ENCODE peak calls at places on chromosomes 5 and 9, in six cellular contexts. F is foreskin fibroblast; W is tibial nerve; D is naive thymus-derived CD4-positive, alpha-beta T cell; X is pancreas; N is left lung. L is an unnamed sample.

GRCh38 chr5:59999056-59999455 is 105.5 kb upstream of the PDE4D start:
- DNase-seq in F (no peak), W (no peak), D (no peak), X (no peak), N (no peak), L (no peak)

GRCh38 chr9:124894741-124895170 is 32.8 kb downstream of the ARPC5L start:
- DNase-seq in F (peak), W (no peak), D (peak), X (no peak), N (no peak), L (peak)

GRCh38 chr5:171521219-171521633 is 101.8 kb downstream of the FGF18 start:
- DNase-seq in F (peak), W (no peak), D (no peak), X (no peak), N (no peak), L (no peak)

GRCh38 chr9:86241216-86241615 is 18.2 kb downstream of the C9orf153 start:
- DNase-seq in F (no peak), W (no peak), D (no peak), X (no peak), N (no peak), L (no peak)

GRCh38 chr9:23721466-23721865 is 104.6 kb downstream of the ELAVL2 start:
- DNase-seq in F (no peak), W (no peak), D (no peak), X (no peak), N (no peak), L (no peak)

GRCh38 chr5:159619826-159620225 is 289.5 kb upstream of the IL12B start:
- DNase-seq in F (peak), W (no peak), D (no peak), X (no peak), N (no peak), L (no peak)

GRCh38 chr5:88889165-88890069 is 6.4 kb upstream of the MEF2C start:
- DNase-seq in F (peak), W (peak), D (no peak), X (peak), N (peak), L (no peak)

GRCh38 chr9:90432951-90433350 is 209.7 kb downstream of the DIRAS2 start:
- DNase-seq in F (no peak), W (no peak), D (no peak), X (no peak), N (no peak), L (no peak)

GRCh38 chr5:172565931-172566665 is 75.0 kb upstream of the NEURL1B start:
- DNase-seq in F (no peak), W (no peak), D (no peak), X (no peak), N (no peak), L (no peak)

GRCh38 chr5:148799737-148800527 is 26.5 kb upstream of the ADRB2 start:
- DNase-seq in F (no peak), W (no peak), D (no peak), X (no peak), N (no peak), L (no peak)

GRCh38 chr5:66708368-66708767 is 112.2 kb downstream of the MAST4 start:
- DNase-seq in F (no peak), W (no peak), D (no peak), X (no peak), N (no peak), L (no peak)

DNA sequence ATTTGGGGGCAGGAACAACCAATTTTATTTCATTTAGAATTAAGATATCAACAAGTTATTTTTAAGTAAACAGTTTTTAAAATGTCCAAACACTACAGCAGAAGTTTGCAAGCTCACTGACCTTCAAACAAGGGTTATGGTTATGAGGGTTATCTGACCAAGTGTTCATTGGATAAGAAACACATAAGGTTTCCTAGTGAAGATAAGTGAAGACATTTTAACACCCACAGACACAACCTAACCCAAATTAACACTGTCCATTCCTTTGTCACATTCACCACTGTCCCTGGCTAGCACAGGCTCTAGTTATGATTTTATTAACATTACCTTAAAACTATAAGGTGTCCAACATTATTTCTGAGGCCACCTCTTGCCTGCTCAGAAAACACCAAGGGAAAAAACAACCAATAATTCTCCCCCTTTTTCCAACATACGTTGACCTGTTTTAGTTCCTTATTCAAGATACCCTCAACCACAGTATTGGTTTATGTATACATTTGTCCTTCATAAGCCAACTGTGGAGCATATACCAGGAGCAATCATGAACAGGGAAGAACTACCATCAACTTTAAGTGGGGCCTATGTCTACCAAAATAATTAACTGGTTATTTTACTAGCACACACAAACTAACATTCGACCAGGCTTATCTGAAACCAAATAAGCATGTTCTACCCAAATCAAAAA is 4.0 kb downstream of the ETF1 start:
- DNase-seq in F (no peak), W (no peak), D (no peak), X (no peak), N (no peak), L (no peak)
- H3K4me3 ChIP-seq in F (no peak), W (no peak), D (no peak), X (no peak), N (no peak), L (no peak)

GRCh38 chr9:133276923-133277322 is 1.9 kb upstream of the ABO start:
- DNase-seq in F (no peak), W (no peak), D (no peak), X (no peak), N (no peak), L (no peak)

GRCh38 chr9:133274236-133275104 is 531 bp downstream of the ABO start:
- DNase-seq in F (no peak), W (no peak), D (no peak), X (no peak), N (no peak), L (no peak)

GRCh38 chr9:133275105-133276000 is at the start of gene ABO:
- DNase-seq in F (no peak), W (no peak), D (no peak), X (peak), N (peak), L (no peak)

GRCh38 chr9:133277467-133277866 is 2.5 kb upstream of the ABO start:
- DNase-seq in F (no peak), W (no peak), D (no peak), X (no peak), N (no peak), L (no peak)

GRCh38 chr9:133276001-133276884 is 1.2 kb upstream of the ABO start:
- DNase-seq in F (no peak), W (no peak), D (no peak), X (no peak), N (no peak), L (no peak)
- H3K4me3 ChIP-seq in F (no peak), W (peak), D (no peak), X (peak), N (peak), L (no peak)

DNA sequence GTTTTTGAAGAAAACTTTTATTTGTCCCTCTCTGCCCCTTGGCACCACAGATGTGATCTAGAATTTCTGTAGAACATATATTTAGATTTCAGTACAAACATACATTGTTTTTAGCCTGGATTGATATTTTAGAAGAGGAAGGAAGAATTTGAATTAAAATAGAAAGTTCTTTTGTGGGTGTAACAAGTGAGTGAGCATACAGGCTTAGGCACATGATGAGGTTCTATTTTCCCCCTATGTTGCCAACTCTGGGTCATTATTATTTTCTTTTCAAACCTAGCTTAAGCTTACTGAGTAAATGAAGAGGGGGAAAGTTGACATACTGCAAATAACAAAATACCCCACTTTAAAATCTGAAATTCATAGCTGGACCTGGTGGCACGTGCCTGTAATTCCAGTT is 102.9 kb downstream of the GCNT1 start:
- DNase-seq in F (no peak), W (no peak), D (no peak), X (no peak), N (no peak), L (no peak)
- H3K4me3 ChIP-seq in F (no peak), W (no peak), D (no peak), X (no peak), N (no peak), L (no peak)

GRCh38 chr9:70677336-70677735 is 262.9 kb upstream of the KLF9 start:
- DNase-seq in F (no peak), W (no peak), D (no peak), X (no peak), N (no peak), L (no peak)
- H3K4me3 ChIP-seq in F (no peak), W (no peak), D (no peak), X (no peak), N (no peak), L (no peak)

DNA sequence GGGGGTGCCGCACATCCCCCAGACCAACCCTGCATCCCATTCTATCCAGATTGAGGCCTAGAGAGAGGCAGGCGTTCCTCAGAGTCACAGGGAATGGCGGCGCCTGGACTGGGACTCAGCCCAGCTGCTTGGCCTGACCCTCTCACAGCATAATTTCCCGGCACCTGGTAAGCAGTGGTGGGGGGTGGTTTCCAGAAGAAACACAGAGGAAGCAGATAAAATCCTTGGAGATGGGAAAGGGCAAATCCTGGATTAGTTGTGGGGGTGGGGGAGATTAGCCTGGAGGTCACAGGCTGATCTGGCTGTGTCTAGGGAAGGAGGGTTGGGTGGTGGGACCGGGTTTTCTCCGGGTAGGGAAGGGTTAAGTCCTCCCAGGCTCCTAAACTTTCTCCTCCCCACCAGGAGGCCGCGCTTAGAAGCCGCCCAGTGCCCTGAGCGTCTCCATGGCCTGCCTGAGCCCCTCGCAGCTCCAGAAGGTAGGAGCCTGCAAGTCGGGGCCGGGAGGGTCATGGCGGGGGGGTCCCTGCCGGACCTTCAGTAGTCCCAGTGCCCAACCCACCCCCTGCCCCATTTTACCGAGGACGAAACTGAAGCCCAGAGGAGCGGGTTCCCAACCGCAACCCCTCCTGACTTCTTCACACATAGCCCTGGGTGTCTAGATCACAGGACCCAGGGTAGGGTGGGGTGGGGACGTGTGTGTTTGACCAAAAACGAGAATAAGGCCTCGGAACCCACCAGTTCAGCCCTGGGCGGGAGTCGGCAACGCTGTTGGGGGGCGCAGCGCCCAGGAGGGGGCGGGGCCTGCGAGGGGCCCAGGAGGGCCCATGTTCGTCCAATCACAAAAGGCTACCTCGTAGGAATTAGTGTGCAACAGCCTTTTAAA is 1.3 kb downstream of the PHYHD1 start:
- DNase-seq in F (peak), W (peak), D (no peak), X (peak), N (peak), L (peak)
- H3K4me3 ChIP-seq in F (peak), W (peak), D (peak), X (peak), N (peak), L (no peak)

GRCh38 chr5:94793816-94794198 is 175.3 kb downstream of the SLF1 start:
- DNase-seq in F (peak), W (no peak), D (no peak), X (no peak), N (no peak), L (no peak)
- H3K4me3 ChIP-seq in F (no peak), W (no peak), D (no peak), X (no peak), N (no peak), L (no peak)

GRCh38 chr5:41927604-41928003 is 2.5 kb downstream of the FBXO4 start:
- DNase-seq in F (no peak), W (no peak), D (no peak), X (no peak), N (no peak), L (no peak)

GRCh38 chr5:41921874-41922273 is 3.2 kb upstream of the FBXO4 start:
- DNase-seq in F (peak), W (no peak), D (no peak), X (no peak), N (no peak), L (no peak)

GRCh38 chr5:41925555-41925946 is 470 bp downstream of the FBXO4 start:
- DNase-seq in F (peak), W (no peak), D (peak), X (no peak), N (no peak), L (no peak)

GRCh38 chr5:41924526-41924871 is 582 bp upstream of the FBXO4 start:
- DNase-seq in F (no peak), W (no peak), D (no peak), X (no peak), N (no peak), L (no peak)

GRCh38 chr5:41924872-41925554 is at the start of gene FBXO4:
- DNase-seq in F (peak), W (peak), D (peak), X (peak), N (peak), L (peak)
- H3K4me3 ChIP-seq in F (peak), W (peak), D (peak), X (peak), N (peak), L (peak)

DNA sequence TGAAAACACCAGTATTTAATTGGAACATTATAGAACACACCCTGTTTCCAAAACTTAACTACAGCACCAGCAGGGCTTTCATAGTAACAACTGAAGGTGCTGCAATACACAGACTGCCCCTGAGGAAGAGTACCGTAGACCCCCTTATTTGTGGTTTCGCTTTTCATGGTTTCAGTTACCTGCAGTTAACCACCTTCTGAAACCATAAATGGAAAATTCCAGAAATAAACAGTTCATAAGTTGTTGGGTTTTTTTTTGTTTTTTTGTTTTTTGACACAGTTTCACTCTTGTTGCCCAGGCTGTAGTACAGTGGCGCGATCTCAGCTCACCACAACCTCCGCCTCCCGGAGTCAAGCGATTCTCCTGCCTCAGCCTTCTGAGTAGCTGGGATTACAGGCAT is 9.5 kb upstream of the GLDC start:
- DNase-seq in F (no peak), W (no peak), D (no peak), X (no peak), N (no peak), L (no peak)
- H3K4me3 ChIP-seq in F (no peak), W (no peak), D (no peak), X (no peak), N (no peak), L (no peak)